ENCODE peak calls at places on chromosomes 6 and 20, in five cellular contexts. L is brain microvascular endothelial cell; G is heart left ventricle; A is effector memory CD4-positive, alpha-beta T cell; V is transverse colon. N is an unnamed sample.

GRCh38 chr20:40757087-40757486 is 68.1 kb upstream of the MAFB start:
- DNase-seq in L (peak; percentile 4), G (no peak), A (no peak), V (no peak), N (no peak)

GRCh38 chr20:39176457-39176856 is 214.3 kb downstream of the DHX35 start:
- DNase-seq in L (no peak), G (no peak), A (no peak), V (no peak), N (no peak)

GRCh38 chr6:158969148-158969547 is 30.9 kb downstream of the RSPH3 start:
- DNase-seq in L (no peak), G (no peak), A (no peak), V (no peak), N (no peak)

GRCh38 chr6:54335871-54336270 is 27.6 kb downstream of the TINAG start:
- DNase-seq in L (peak; percentile 81), G (no peak), A (no peak), V (no peak), N (peak; percentile 11)

GRCh38 chr20:21665687-21666446 is 39.6 kb upstream of the PAX1 start:
- DNase-seq in L (no peak), G (no peak), A (no peak), V (no peak), N (no peak)

GRCh38 chr6:39287601-39288000 is 26.6 kb downstream of the KCNK17 start:
- DNase-seq in L (no peak), G (no peak), A (no peak), V (no peak), N (no peak)

GRCh38 chr6:3977875-3978711 is 100.8 kb downstream of the FAM217A start:
- DNase-seq in L (peak; percentile 97), G (peak; percentile 32), A (peak; percentile 15), V (peak; percentile 9), N (peak; percentile 93)

GRCh38 chr20:3042621-3043020 is 801 bp upstream of the GNRH2 start:
- DNase-seq in L (no peak), G (peak; percentile 56), A (no peak), V (no peak), N (no peak)

GRCh38 chr20:47544240-47544639 is 42.6 kb downstream of the NCOA3 start:
- DNase-seq in L (peak; percentile 48), G (no peak), A (no peak), V (no peak), N (no peak)

GRCh38 chr6:20319520-20320357 is 81.9 kb upstream of the E2F3 start:
- DNase-seq in L (no peak), G (peak; percentile 22), A (peak; percentile 64), V (peak; percentile 63), N (no peak)

GRCh38 chr6:6516643-6517042 is 71.9 kb upstream of the LY86 start:
- DNase-seq in L (no peak), G (no peak), A (no peak), V (no peak), N (no peak)

GRCh38 chr20:44200371-44200770 is 10.2 kb downstream of the OSER1 start:
- DNase-seq in L (no peak), G (no peak), A (no peak), V (no peak), N (no peak)
- H3K36me3 ChIP-seq in L (peaks cover 34% of the 10 kb centered on the region), G (peaks cover 91% of the 10 kb centered on the region), A (peaks cover 59% of the 10 kb centered on the region), V (peaks cover 58% of the 10 kb centered on the region), N (peaks cover 74% of the 10 kb centered on the region)

GRCh38 chr6:168242655-168243225 is 76.8 kb downstream of the DACT2 start:
- DNase-seq in L (no peak), G (no peak), A (no peak), V (no peak), N (no peak)

GRCh38 chr6:168244961-168245551 is 74.5 kb downstream of the DACT2 start:
- DNase-seq in L (no peak), G (no peak), A (no peak), V (no peak), N (no peak)

GRCh38 chr6:168247456-168248147 is 72.0 kb downstream of the DACT2 start:
- DNase-seq in L (peak; percentile 2), G (no peak), A (no peak), V (peak; percentile 72), N (peak; percentile 86)

GRCh38 chr6:168242111-168242510 is 77.5 kb downstream of the DACT2 start:
- DNase-seq in L (no peak), G (no peak), A (no peak), V (no peak), N (no peak)

DNA sequence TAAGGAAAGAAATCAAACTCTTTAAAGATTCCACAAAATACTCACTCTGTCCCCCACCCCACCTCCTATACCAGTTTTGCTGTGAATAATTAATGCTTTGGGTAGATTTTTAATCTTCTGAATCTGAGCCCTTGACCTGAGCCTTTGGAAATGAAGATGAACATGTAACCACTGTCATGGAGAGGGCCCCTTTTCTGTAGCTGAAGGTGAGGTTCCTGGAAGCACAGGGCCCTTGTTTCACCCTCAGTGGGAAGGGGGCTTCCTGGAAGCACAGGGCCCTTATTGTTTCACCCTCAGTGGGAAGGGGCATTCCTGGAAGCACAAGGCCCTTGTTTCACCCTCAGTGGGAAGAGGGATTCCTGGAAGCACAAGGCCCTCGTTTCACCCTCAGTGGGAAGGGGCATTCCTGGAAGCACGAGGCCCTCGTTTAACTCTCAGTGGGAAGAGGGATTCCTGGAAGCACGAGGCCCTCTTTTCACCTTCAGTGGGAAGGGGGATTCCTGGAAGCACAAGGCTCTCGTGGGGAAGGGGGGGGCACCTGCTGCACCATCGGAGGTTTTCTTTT is 75.7 kb downstream of the DACT2 start:
- DNase-seq in L (no peak), G (no peak), A (no peak), V (no peak), N (no peak)
- H3K36me3 ChIP-seq in L (no peaks in the 10 kb centered on the region), G (no peaks in the 10 kb centered on the region), A (no peaks in the 10 kb centered on the region), V (no peaks in the 10 kb centered on the region), N (no peaks in the 10 kb centered on the region)

GRCh38 chr6:72032056-72032455 is 145.7 kb downstream of the RIMS1 start:
- DNase-seq in L (no peak), G (no peak), A (no peak), V (no peak), N (no peak)

GRCh38 chr6:72031471-72031870 is 145.1 kb downstream of the RIMS1 start:
- DNase-seq in L (no peak), G (no peak), A (no peak), V (no peak), N (no peak)

GRCh38 chr6:72035966-72036365 is 149.6 kb downstream of the RIMS1 start:
- DNase-seq in L (no peak), G (no peak), A (no peak), V (no peak), N (no peak)

GRCh38 chr6:72037006-72037405 is 150.7 kb downstream of the RIMS1 start:
- DNase-seq in L (no peak), G (no peak), A (no peak), V (no peak), N (no peak)

GRCh38 chr6:72035483-72035882 is 149.1 kb downstream of the RIMS1 start:
- DNase-seq in L (no peak), G (no peak), A (no peak), V (no peak), N (no peak)
- H3K36me3 ChIP-seq in L (no peaks in the 10 kb centered on the region), G (no peaks in the 10 kb centered on the region), A (no peaks in the 10 kb centered on the region), V (no peaks in the 10 kb centered on the region), N (no peaks in the 10 kb centered on the region)

DNA sequence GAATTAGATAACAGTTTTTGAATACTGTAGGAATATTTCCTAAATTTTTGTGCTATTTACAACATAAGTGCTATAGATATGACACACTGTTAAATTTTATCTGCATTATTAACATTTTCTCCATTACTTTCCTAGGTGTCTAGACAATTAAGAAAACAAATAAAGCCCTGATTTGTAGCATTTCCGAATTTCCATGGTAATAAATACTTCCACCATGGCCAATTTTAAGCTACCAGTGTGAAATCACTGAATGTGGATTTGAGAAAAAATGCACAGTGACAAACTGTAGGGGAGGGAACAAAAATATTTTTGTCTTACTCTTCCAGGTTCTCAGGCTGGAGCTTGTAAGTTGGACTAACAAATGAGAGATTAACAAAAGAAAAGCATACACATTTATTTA is 27.9 kb downstream of the LIN28B start:
- DNase-seq in L (no peak), G (no peak), A (no peak), V (no peak), N (no peak)
- H3K36me3 ChIP-seq in L (no peaks in the 10 kb centered on the region), G (no peaks in the 10 kb centered on the region), A (no peaks in the 10 kb centered on the region), V (no peaks in the 10 kb centered on the region), N (no peaks in the 10 kb centered on the region)

N was measured in A673.